ENCODE peak calls at places on chromosome 6, in nine cellular contexts. One of them, this sample, is unnamed.
A peak's percentile ranks its signal among the peaks of the same experiment; 100 is the strongest.

GRCh38 chr6:89299451-89299850 is 15.6 kb downstream of the GABRR2 start:
- DNase-seq in A549: no peak
- DNase-seq in gastrocnemius medialis: no peak
- DNase-seq in GM12878: no peak
- DNase-seq in neural progenitor cell: no peak
- DNase-seq in epithelial cell of prostate: no peak
- DNase-seq in pancreas: no peak
- DNase-seq in RWPE2: no peak
- DNase-seq in breast epithelium: no peak
- DNase-seq in this sample: peak; percentile 51

GRCh38 chr6:97095466-97095865 is 170.9 kb downstream of the KLHL32 start:
- DNase-seq in A549: no peak
- DNase-seq in gastrocnemius medialis: no peak
- DNase-seq in GM12878: no peak
- DNase-seq in neural progenitor cell: no peak
- DNase-seq in epithelial cell of prostate: no peak
- DNase-seq in pancreas: no peak
- DNase-seq in RWPE2: no peak
- DNase-seq in breast epithelium: no peak
- DNase-seq in this sample: no peak

GRCh38 chr6:154763650-154764049 is 30.4 kb downstream of the SCAF8 start:
- DNase-seq in A549: no peak
- DNase-seq in gastrocnemius medialis: no peak
- DNase-seq in GM12878: no peak
- DNase-seq in neural progenitor cell: no peak
- DNase-seq in epithelial cell of prostate: no peak
- DNase-seq in pancreas: no peak
- DNase-seq in RWPE2: no peak
- DNase-seq in breast epithelium: no peak
- DNase-seq in this sample: no peak

GRCh38 chr6:52390361-52390727 is 28.4 kb downstream of the PAQR8 start:
- DNase-seq in A549: no peak
- DNase-seq in gastrocnemius medialis: no peak
- DNase-seq in GM12878: peak; percentile 72
- DNase-seq in neural progenitor cell: no peak
- DNase-seq in epithelial cell of prostate: no peak
- DNase-seq in pancreas: no peak
- DNase-seq in RWPE2: no peak
- DNase-seq in breast epithelium: no peak
- DNase-seq in this sample: no peak

GRCh38 chr6:125728739-125729138 is 20.7 kb upstream of the HEY2 start:
- DNase-seq in A549: no peak
- DNase-seq in gastrocnemius medialis: no peak
- DNase-seq in GM12878: no peak
- DNase-seq in neural progenitor cell: no peak
- DNase-seq in epithelial cell of prostate: no peak
- DNase-seq in pancreas: no peak
- DNase-seq in RWPE2: no peak
- DNase-seq in breast epithelium: no peak
- DNase-seq in this sample: no peak

GRCh38 chr6:27327023-27327742 is 15.1 kb upstream of the POM121L2 start:
- DNase-seq in A549: no peak
- DNase-seq in gastrocnemius medialis: no peak
- DNase-seq in GM12878: no peak
- DNase-seq in neural progenitor cell: no peak
- DNase-seq in epithelial cell of prostate: no peak
- DNase-seq in pancreas: no peak
- DNase-seq in RWPE2: no peak
- DNase-seq in breast epithelium: no peak
- DNase-seq in this sample: no peak

GRCh38 chr6:88480822-88481221 is 314.7 kb upstream of the CNR1 start:
- DNase-seq in A549: no peak
- DNase-seq in gastrocnemius medialis: no peak
- DNase-seq in GM12878: no peak
- DNase-seq in neural progenitor cell: peak; percentile 63
- DNase-seq in epithelial cell of prostate: no peak
- DNase-seq in pancreas: no peak
- DNase-seq in RWPE2: no peak
- DNase-seq in breast epithelium: no peak
- DNase-seq in this sample: no peak

GRCh38 chr6:93182933-93183479 is 236.4 kb downstream of the EPHA7 start:
- DNase-seq in A549: no peak
- DNase-seq in gastrocnemius medialis: no peak
- DNase-seq in GM12878: no peak
- DNase-seq in neural progenitor cell: no peak
- DNase-seq in epithelial cell of prostate: no peak
- DNase-seq in pancreas: no peak
- DNase-seq in RWPE2: no peak
- DNase-seq in breast epithelium: no peak
- DNase-seq in this sample: no peak

GRCh38 chr6:139256087-139256486 is 35.7 kb downstream of the TXLNB start:
- DNase-seq in A549: no peak
- DNase-seq in gastrocnemius medialis: no peak
- DNase-seq in GM12878: no peak
- DNase-seq in neural progenitor cell: no peak
- DNase-seq in epithelial cell of prostate: no peak
- DNase-seq in pancreas: no peak
- DNase-seq in RWPE2: no peak
- DNase-seq in breast epithelium: no peak
- DNase-seq in this sample: no peak

GRCh38 chr6:138162947-138163569 is 1.3 kb downstream of the ARFGEF3 start:
- DNase-seq in A549: no peak
- DNase-seq in gastrocnemius medialis: no peak
- DNase-seq in GM12878: no peak
- DNase-seq in neural progenitor cell: no peak
- DNase-seq in epithelial cell of prostate: no peak
- DNase-seq in pancreas: no peak
- DNase-seq in RWPE2: no peak
- DNase-seq in breast epithelium: no peak
- DNase-seq in this sample: no peak

GRCh38 chr6:123527406-123527805 is 109.3 kb downstream of the TRDN start:
- DNase-seq in A549: no peak
- DNase-seq in gastrocnemius medialis: no peak
- DNase-seq in GM12878: no peak
- DNase-seq in neural progenitor cell: no peak
- DNase-seq in epithelial cell of prostate: no peak
- DNase-seq in pancreas: no peak
- DNase-seq in RWPE2: no peak
- DNase-seq in breast epithelium: no peak
- DNase-seq in this sample: no peak

GRCh38 chr6:123329337-123329736 is 307.4 kb downstream of the TRDN start:
- DNase-seq in A549: no peak
- DNase-seq in gastrocnemius medialis: no peak
- DNase-seq in GM12878: no peak
- DNase-seq in neural progenitor cell: no peak
- DNase-seq in epithelial cell of prostate: no peak
- DNase-seq in pancreas: no peak
- DNase-seq in RWPE2: no peak
- DNase-seq in breast epithelium: no peak
- DNase-seq in this sample: no peak

DNA sequence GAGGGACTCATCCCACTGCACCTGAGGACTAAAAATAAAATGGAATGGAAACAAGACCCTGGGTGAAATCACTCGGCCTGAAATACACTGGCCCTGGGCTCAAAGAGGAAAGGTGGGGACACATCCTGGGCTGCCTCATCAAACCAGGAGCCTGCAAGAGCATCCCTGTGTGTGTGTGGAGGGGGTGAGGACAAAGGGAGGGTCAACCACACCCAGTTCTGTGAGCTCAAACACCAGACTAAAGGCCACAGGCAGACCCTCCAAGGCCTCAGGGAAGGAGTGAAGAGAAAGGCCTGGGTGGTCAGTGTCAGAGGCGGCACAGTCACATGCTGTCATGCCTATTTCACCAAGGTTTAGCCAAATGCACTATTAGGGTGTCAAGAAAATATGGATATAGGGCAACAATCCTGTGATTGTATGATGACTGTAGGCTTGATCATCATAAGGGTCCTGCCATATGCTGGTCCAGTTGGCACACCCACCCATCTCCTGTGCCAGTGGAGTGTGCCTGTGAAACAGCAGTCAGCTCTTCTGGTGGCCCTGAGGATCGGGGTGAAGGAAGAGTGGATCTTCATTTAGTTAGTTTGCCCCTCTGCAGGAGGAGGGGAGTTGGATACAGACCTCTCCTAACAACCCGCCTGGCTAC is 28.9 kb downstream of the SRSF3 start:
- DNase-seq in A549: no peak
- DNase-seq in gastrocnemius medialis: no peak
- DNase-seq in GM12878: no peak
- DNase-seq in neural progenitor cell: no peak
- DNase-seq in epithelial cell of prostate: no peak
- DNase-seq in pancreas: no peak
- DNase-seq in RWPE2: no peak
- DNase-seq in breast epithelium: no peak
- DNase-seq in this sample: no peak
- H3K27ac ChIP-seq in A549: peak overlapping the region; percentile 55
- H3K27ac ChIP-seq in gastrocnemius medialis: no peak overlapping the region
- H3K27ac ChIP-seq in GM12878: peak overlapping the region; percentile 63
- H3K27ac ChIP-seq in neural progenitor cell: no peak overlapping the region
- H3K27ac ChIP-seq in epithelial cell of prostate: no peak overlapping the region
- H3K27ac ChIP-seq in pancreas: no peak overlapping the region
- H3K27ac ChIP-seq in RWPE2: no peak overlapping the region
- H3K27ac ChIP-seq in breast epithelium: no peak overlapping the region
- H3K27ac ChIP-seq in this sample: peak overlapping the region; percentile 64

GRCh38 chr6:98841589-98842488 is 7.5 kb downstream of the POU3F2 start:
- DNase-seq in A549: no peak
- DNase-seq in gastrocnemius medialis: no peak
- DNase-seq in GM12878: no peak
- DNase-seq in neural progenitor cell: peak; percentile 44
- DNase-seq in epithelial cell of prostate: no peak
- DNase-seq in pancreas: no peak
- DNase-seq in RWPE2: no peak
- DNase-seq in breast epithelium: no peak
- DNase-seq in this sample: no peak

GRCh38 chr6:98841114-98841513 is 6.7 kb downstream of the POU3F2 start:
- DNase-seq in A549: no peak
- DNase-seq in gastrocnemius medialis: no peak
- DNase-seq in GM12878: no peak
- DNase-seq in neural progenitor cell: no peak
- DNase-seq in epithelial cell of prostate: no peak
- DNase-seq in pancreas: no peak
- DNase-seq in RWPE2: no peak
- DNase-seq in breast epithelium: no peak
- DNase-seq in this sample: no peak

GRCh38 chr6:98840385-98840784 is 6.0 kb downstream of the POU3F2 start:
- DNase-seq in A549: no peak
- DNase-seq in gastrocnemius medialis: no peak
- DNase-seq in GM12878: no peak
- DNase-seq in neural progenitor cell: peak; percentile 1
- DNase-seq in epithelial cell of prostate: no peak
- DNase-seq in pancreas: no peak
- DNase-seq in RWPE2: no peak
- DNase-seq in breast epithelium: no peak
- DNase-seq in this sample: no peak

GRCh38 chr6:98838027-98838426 is 3.7 kb downstream of the POU3F2 start:
- DNase-seq in A549: no peak
- DNase-seq in gastrocnemius medialis: no peak
- DNase-seq in GM12878: no peak
- DNase-seq in neural progenitor cell: peak; percentile 45
- DNase-seq in epithelial cell of prostate: no peak
- DNase-seq in pancreas: no peak
- DNase-seq in RWPE2: no peak
- DNase-seq in breast epithelium: no peak
- DNase-seq in this sample: no peak

GRCh38 chr6:98839788-98840361 is 5.5 kb downstream of the POU3F2 start:
- DNase-seq in A549: no peak
- DNase-seq in gastrocnemius medialis: no peak
- DNase-seq in GM12878: no peak
- DNase-seq in neural progenitor cell: peak; percentile 69
- DNase-seq in epithelial cell of prostate: no peak
- DNase-seq in pancreas: no peak
- DNase-seq in RWPE2: no peak
- DNase-seq in breast epithelium: no peak
- DNase-seq in this sample: no peak
- H3K27ac ChIP-seq in A549: no peak overlapping the region
- H3K27ac ChIP-seq in gastrocnemius medialis: no peak overlapping the region
- H3K27ac ChIP-seq in GM12878: no peak overlapping the region
- H3K27ac ChIP-seq in neural progenitor cell: no peak overlapping the region
- H3K27ac ChIP-seq in epithelial cell of prostate: no peak overlapping the region
- H3K27ac ChIP-seq in pancreas: no peak overlapping the region
- H3K27ac ChIP-seq in RWPE2: no peak overlapping the region
- H3K27ac ChIP-seq in breast epithelium: no peak overlapping the region
- H3K27ac ChIP-seq in this sample: peak overlapping the region; percentile 76

GRCh38 chr6:11814819-11815218 is 36.2 kb upstream of the ADTRP start:
- DNase-seq in A549: no peak
- DNase-seq in gastrocnemius medialis: no peak
- DNase-seq in GM12878: no peak
- DNase-seq in neural progenitor cell: no peak
- DNase-seq in epithelial cell of prostate: peak; percentile 26
- DNase-seq in pancreas: no peak
- DNase-seq in RWPE2: no peak
- DNase-seq in breast epithelium: no peak
- DNase-seq in this sample: no peak
- H3K27ac ChIP-seq in A549: peak overlapping the region; percentile 69
- H3K27ac ChIP-seq in gastrocnemius medialis: no peak overlapping the region
- H3K27ac ChIP-seq in GM12878: no peak overlapping the region
- H3K27ac ChIP-seq in neural progenitor cell: no peak overlapping the region
- H3K27ac ChIP-seq in epithelial cell of prostate: peak overlapping the region; percentile 75
- H3K27ac ChIP-seq in pancreas: no peak overlapping the region
- H3K27ac ChIP-seq in RWPE2: no peak overlapping the region
- H3K27ac ChIP-seq in breast epithelium: no peak overlapping the region
- H3K27ac ChIP-seq in this sample: no peak overlapping the region

DNA sequence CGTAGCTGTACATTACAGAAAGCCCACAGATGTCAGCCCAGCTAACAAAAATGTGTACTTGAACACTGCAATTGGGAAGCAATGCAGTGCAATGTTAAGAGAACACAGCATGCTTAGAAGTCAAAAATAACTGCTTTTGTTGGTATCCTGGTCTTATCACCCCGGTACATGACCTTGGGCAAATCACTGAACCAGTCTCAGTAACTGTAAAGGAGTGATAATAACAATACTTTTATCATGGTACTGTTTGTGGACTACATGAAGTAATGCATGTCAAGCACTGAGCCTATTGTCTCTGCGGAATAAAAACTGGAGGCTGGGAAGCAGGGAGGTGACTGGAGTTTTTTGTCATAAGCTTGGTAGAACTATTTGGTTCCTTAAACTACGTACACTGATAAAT is 44.7 kb upstream of the SPDEF start:
- DNase-seq in A549: no peak
- DNase-seq in gastrocnemius medialis: no peak
- DNase-seq in GM12878: no peak
- DNase-seq in neural progenitor cell: no peak
- DNase-seq in epithelial cell of prostate: no peak
- DNase-seq in pancreas: no peak
- DNase-seq in RWPE2: no peak
- DNase-seq in breast epithelium: no peak
- DNase-seq in this sample: no peak
- H3K27ac ChIP-seq in A549: no peak overlapping the region
- H3K27ac ChIP-seq in gastrocnemius medialis: peak overlapping the region; percentile 83
- H3K27ac ChIP-seq in GM12878: no peak overlapping the region
- H3K27ac ChIP-seq in neural progenitor cell: no peak overlapping the region
- H3K27ac ChIP-seq in epithelial cell of prostate: no peak overlapping the region
- H3K27ac ChIP-seq in pancreas: no peak overlapping the region
- H3K27ac ChIP-seq in RWPE2: no peak overlapping the region
- H3K27ac ChIP-seq in breast epithelium: no peak overlapping the region
- H3K27ac ChIP-seq in this sample: no peak overlapping the region

GRCh38 chr6:133546098-133546497 is 304.9 kb downstream of the EYA4 start:
- DNase-seq in A549: no peak
- DNase-seq in gastrocnemius medialis: no peak
- DNase-seq in GM12878: no peak
- DNase-seq in neural progenitor cell: no peak
- DNase-seq in epithelial cell of prostate: no peak
- DNase-seq in pancreas: no peak
- DNase-seq in RWPE2: no peak
- DNase-seq in breast epithelium: no peak
- DNase-seq in this sample: no peak
- H3K27ac ChIP-seq in A549: no peak overlapping the region
- H3K27ac ChIP-seq in gastrocnemius medialis: no peak overlapping the region
- H3K27ac ChIP-seq in GM12878: no peak overlapping the region
- H3K27ac ChIP-seq in neural progenitor cell: no peak overlapping the region
- H3K27ac ChIP-seq in epithelial cell of prostate: no peak overlapping the region
- H3K27ac ChIP-seq in pancreas: no peak overlapping the region
- H3K27ac ChIP-seq in RWPE2: no peak overlapping the region
- H3K27ac ChIP-seq in breast epithelium: no peak overlapping the region
- H3K27ac ChIP-seq in this sample: no peak overlapping the region

This sample was measured in caudate nucleus.